ENCODE peak calls at places on chromosome 9, in seven cellular contexts. H, O, Y, C, N, T and U are unnamed samples.

GRCh38 chr9:114484854-114485443 is 20.3 kb downstream of the WHRN start:
- DNase-seq in Y (no peak), T (no peak), H (peak; percentile 89), N (no peak), C (peak; percentile 61), O (peak; percentile 47), U (no peak)

GRCh38 chr9:82152181-82152580 is 163.6 kb downstream of the SPATA31D1 start:
- DNase-seq in H (peak; percentile 89), C (no peak), N (no peak), T (no peak), O (no peak), Y (no peak), U (no peak)

GRCh38 chr9:132268725-132269352 is 85.9 kb downstream of the SETX start:
- DNase-seq in Y (peak; percentile 82), N (peak; percentile 68), H (peak; percentile 66), T (peak; percentile 71), C (peak; percentile 91), O (peak; percentile 31), U (peak; percentile 78)

GRCh38 chr9:112546149-112547012 is 59.8 kb downstream of the KIAA1958 start:
- DNase-seq in N (no peak), Y (no peak), T (no peak), C (no peak), O (no peak), H (peak; percentile 50), U (peak; percentile 73)

GRCh38 chr9:125493384-125493783 is 213.6 kb downstream of the MAPKAP1 start:
- DNase-seq in H (no peak), N (no peak), Y (no peak), C (no peak), T (no peak), O (no peak), U (no peak)

GRCh38 chr9:115036691-115037090 is 81.3 kb downstream of the TNC start:
- DNase-seq in Y (no peak), N (no peak), H (no peak), C (no peak), T (no peak), O (no peak), U (no peak)

GRCh38 chr9:136512651-136513066 is 29.8 kb upstream of the SEC16A start:
- DNase-seq in N (no peak), O (no peak), H (no peak), T (no peak), C (no peak), Y (no peak), U (no peak)

GRCh38 chr9:117414906-117415583 is at the start of gene ASTN2:
- DNase-seq in Y (no peak), N (no peak), C (peak; percentile 48), T (peak; percentile 37), O (no peak), H (no peak), U (no peak)

GRCh38 chr9:126615251-126615790 is 1.6 kb downstream of the LMX1B start:
- DNase-seq in O (peak; percentile 12), T (no peak), Y (peak; percentile 61), H (no peak), C (no peak), N (peak; percentile 51), U (no peak)

GRCh38 chr9:37984672-37985611 is 81.0 kb upstream of the SLC25A51 start:
- DNase-seq in H (peak; percentile 80), N (no peak), O (no peak), T (no peak), C (peak; percentile 84), Y (peak; percentile 57), U (peak; percentile 93)

GRCh38 chr9:93900971-93901861 is 53.9 kb downstream of the BARX1 start:
- DNase-seq in T (no peak), N (peak; percentile 38), C (no peak), H (no peak), Y (no peak), O (no peak), U (no peak)

GRCh38 chr9:21408817-21409216 is at the start of gene IFNA8:
- DNase-seq in T (no peak), H (no peak), Y (no peak), O (no peak), N (no peak), C (no peak), U (no peak)

GRCh38 chr9:120014751-120015235 is 565.2 kb downstream of the CDK5RAP2 start:
- DNase-seq in C (no peak), T (no peak), N (no peak), H (no peak), Y (no peak), O (no peak), U (no peak)